ENCODE peak calls at places on chromosomes 4 and X, in eight cellular contexts. C is mammary epithelial cell, Y is GM23248, S is upper lobe of right lung, X is AG04450, A is pancreas, F is endodermal cell, P is A549. D is an unnamed sample.

GRCh38 chrX:29478336-29479069 is 736.9 kb upstream of the MAGEB2 start:
- DNase-seq in C (peak), A (no peak), P (peak), X (no peak), Y (peak), S (no peak), F (peak), D (no peak)

GRCh38 chr4:29082684-29083083 is 1637.5 kb upstream of the PCDH7 start:
- DNase-seq in A (no peak), C (no peak), P (no peak), S (no peak), F (no peak), X (no peak), Y (no peak), D (no peak)

GRCh38 chrX:137118536-137118935 is 84.7 kb upstream of the GPR101 start:
- DNase-seq in S (no peak), C (no peak), X (no peak), F (no peak), Y (no peak), A (no peak), P (no peak), D (no peak)

GRCh38 chr4:108850407-108850709 is 87.5 kb upstream of the ETNPPL start:
- DNase-seq in S (no peak), P (no peak), A (no peak), Y (peak), C (no peak), X (no peak), F (no peak), D (no peak)

GRCh38 chr4:132540797-132541196 is 608.3 kb upstream of the PCDH10 start:
- DNase-seq in P (no peak), Y (no peak), S (no peak), X (no peak), C (no peak), F (no peak), A (no peak), D (no peak)

GRCh38 chrX:150767045-150767395 is 73.8 kb downstream of the MTMR1 start:
- DNase-seq in X (no peak), S (no peak), F (peak), A (peak), P (no peak), C (no peak), Y (peak), D (no peak)

GRCh38 chr4:155593793-155594192 is 72.9 kb upstream of the GUCY1A1 start:
- DNase-seq in P (no peak), C (no peak), S (no peak), A (no peak), X (no peak), Y (no peak), F (peak), D (no peak)

GRCh38 chr4:138946306-138946705 is 69.3 kb upstream of the NOCT start:
- DNase-seq in F (no peak), C (no peak), P (no peak), X (no peak), S (no peak), A (no peak), Y (no peak), D (no peak)

GRCh38 chr4:54061067-54061466 is 3.3 kb downstream of the CHIC2 start:
- DNase-seq in Y (no peak), A (no peak), S (no peak), F (no peak), P (no peak), X (no peak), C (no peak), D (no peak)

GRCh38 chr4:161248880-161249279 is 914.9 kb downstream of the FSTL5 start:
- DNase-seq in A (no peak), S (no peak), C (no peak), F (no peak), X (no peak), Y (no peak), P (no peak), D (no peak)

GRCh38 chrX:104315555-104315954 is 60.8 kb upstream of the ESX1 start:
- DNase-seq in P (peak), Y (peak), X (no peak), A (no peak), S (no peak), F (no peak), C (peak), D (no peak)

GRCh38 chr4:147104768-147105167 is 159.1 kb upstream of the TTC29 start:
- DNase-seq in F (no peak), C (no peak), S (no peak), Y (no peak), P (no peak), X (no peak), A (no peak), D (no peak)

GRCh38 chrX:2536974-2537373 is 36.2 kb upstream of the DHRSX start:
- DNase-seq in Y (no peak), P (no peak), A (no peak), C (no peak), F (no peak), X (no peak), S (no peak), D (no peak)

GRCh38 chr4:89298788-89299152 is 8.8 kb downstream of the GPRIN3 start:
- DNase-seq in A (no peak), P (no peak), C (peak), F (no peak), S (no peak), Y (peak), X (no peak), D (no peak)

GRCh38 chrX:53013291-53013690 is 35.3 kb upstream of the GPR173 start:
- DNase-seq in F (no peak), Y (no peak), C (no peak), X (no peak), P (no peak), A (no peak), S (no peak), D (no peak)
- H3K27ac ChIP-seq in F (no peak), Y (no peak), C (no peak), X (no peak), P (no peak), A (no peak), S (no peak), D (no peak)

DNA sequence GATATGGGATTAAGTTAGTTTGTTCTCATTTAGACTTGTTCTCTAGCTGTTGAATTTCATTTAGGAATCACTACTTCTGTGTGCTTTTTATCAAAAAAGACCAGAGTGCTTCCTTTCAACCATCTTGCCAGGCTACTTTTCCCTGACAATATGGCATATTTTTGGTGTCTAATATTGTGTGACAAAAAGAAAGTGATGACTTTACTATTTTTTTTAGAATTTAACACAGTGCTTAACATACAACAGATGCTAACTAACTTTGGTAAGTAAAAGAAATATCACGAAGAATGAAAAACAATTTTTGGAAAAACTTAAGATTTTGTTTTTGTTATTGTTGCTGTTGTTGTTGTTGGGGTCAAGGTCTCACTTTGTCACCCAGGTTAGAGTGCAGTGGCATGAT is 462.2 kb upstream of the PABPC4L start:
- DNase-seq in P (no peak), A (no peak), C (no peak), X (no peak), F (no peak), Y (no peak), S (no peak), D (no peak)
- H3K4me3 ChIP-seq in P (no peak), A (no peak), C (no peak), X (no peak), F (no peak), Y (no peak), S (no peak), D (no peak)

GRCh38 chrX:13487731-13488505 is 81.5 kb upstream of the EGFL6 start:
- DNase-seq in Y (peak), P (peak), C (peak), F (peak), X (peak), S (no peak), A (no peak), D (no peak)
- H3K27ac ChIP-seq in Y (peak), P (peak), C (peak), F (peak), X (peak), S (peak), A (no peak), D (peak)

DNA sequence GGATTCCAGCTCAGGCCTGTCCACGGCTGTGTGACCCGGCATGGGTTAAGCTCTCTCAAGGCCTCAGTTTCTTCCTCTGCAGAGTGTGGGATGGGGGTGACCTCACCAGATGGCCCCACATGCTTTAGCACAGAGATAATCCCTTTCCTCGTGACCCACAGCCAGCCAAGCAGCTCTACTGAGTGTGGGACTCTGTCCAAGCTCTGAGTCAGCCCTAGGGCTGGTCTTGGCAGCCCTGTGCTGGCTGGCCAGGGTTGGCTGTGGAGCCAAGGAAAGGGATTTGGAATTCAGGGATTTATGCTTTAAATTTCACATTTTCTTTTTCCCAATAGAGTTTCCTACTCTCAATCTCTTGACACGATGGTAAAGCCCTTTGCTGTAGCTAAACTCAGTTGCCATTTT is 19.7 kb upstream of the SPON2 start:
- DNase-seq in P (peak), C (peak), A (peak), S (peak), Y (peak), F (no peak), X (peak), D (peak)
- H3K4me3 ChIP-seq in P (no peak), C (no peak), A (no peak), S (no peak), Y (peak), F (no peak), X (no peak), D (no peak)

GRCh38 chr4:55947912-55948725 is 626 bp upstream of the CEP135 start:
- DNase-seq in P (peak), F (no peak), S (no peak), A (no peak), C (peak), Y (peak), X (peak), D (no peak)
- H3K27ac ChIP-seq in P (peak), F (peak), S (peak), A (peak), C (peak), Y (peak), X (peak), D (peak)

DNA sequence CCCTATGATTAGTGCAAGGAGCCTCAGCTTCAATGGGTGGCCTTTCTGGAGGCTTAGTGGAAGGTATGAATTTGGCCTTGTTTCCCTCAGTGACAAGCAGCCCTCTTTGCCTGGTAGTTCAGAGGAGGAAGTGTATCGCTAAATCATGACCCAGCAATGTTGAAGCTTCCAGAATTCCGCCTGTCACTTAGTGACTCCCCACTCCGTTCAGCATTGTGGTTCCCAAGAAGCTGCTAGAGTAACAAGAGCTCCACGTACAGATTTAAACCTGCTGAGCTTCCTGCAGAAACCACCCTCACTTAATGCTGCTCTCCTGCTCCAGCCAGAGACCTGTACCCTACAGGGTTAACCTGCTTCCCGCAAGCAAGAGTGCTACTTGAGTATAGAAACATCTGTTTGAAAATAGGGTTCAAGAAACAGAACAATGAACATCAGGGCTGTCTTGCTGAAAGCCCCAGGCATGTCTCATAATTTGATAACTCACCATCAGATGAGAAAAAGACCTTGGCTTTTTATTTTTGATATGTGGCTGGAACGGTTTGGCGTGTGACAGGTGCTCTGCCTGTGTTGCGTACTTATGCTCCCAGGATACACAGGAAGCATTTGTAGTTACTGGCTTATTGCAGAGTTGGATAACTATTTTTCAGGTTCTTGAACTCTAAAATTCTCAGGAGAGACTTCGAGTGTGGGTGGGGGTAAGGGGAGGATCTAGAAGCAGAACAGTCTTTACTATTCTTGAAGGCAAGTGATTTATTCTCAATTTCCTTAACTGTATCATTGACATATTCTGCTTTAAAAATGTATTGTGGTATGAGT is 105.3 kb downstream of the UCHL1 start:
- DNase-seq in X (no peak), C (no peak), S (no peak), A (no peak), P (peak), Y (peak), F (no peak), D (no peak)
- H3K4me3 ChIP-seq in X (no peak), C (no peak), S (peak), A (peak), P (peak), Y (peak), F (peak), D (peak)

DNA sequence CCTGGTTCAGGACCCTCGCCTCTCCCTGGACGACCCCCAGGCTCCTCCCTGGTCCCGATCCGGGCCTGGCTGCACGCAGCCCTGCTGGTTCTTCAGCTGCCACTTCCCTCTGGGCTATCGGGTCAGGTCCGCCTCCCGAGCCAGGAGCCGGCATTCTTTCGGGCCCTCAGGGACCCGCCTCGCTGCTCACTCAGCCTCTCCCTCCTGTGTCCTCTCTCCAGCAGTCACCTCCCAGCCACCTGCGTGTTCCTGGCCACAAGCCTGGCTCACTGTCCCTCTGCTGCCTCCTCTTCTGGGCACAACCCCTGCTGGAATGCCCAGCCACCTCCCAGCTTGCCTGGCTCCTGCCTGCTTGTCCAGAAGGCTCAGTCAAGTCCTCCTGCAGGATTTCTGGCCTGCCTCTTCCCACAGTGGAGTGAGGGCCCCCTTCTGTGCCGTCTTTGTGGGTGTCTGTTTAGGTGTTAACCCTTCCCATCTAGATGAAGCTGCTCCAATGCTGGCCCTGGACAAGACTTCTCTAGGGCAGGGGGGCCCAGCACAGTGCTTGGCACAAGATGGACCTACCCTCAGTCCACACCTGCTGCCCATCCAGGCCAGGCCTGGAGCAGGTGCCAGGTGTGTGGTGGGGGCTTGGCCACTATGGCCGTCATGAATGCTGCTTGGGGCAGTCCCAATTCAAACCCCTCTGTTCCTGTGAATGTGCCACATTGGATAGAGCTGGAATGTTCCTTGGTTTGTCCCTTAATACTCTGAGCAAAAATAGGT is 2.2 kb downstream of the WFS1 start:
- DNase-seq in A (peak), S (peak), Y (no peak), X (no peak), F (no peak), P (no peak), C (no peak), D (no peak)
- H3K27ac ChIP-seq in A (no peak), S (peak), Y (no peak), X (peak), F (no peak), P (no peak), C (no peak), D (no peak)

GRCh38 chr4:137122876-137123275 is 409.4 kb downstream of the PCDH18 start:
- DNase-seq in C (no peak), P (no peak), A (no peak), X (no peak), S (no peak), F (no peak), Y (no peak), D (no peak)

GRCh38 chr4:137129471-137130244 is 402.6 kb downstream of the PCDH18 start:
- DNase-seq in S (no peak), X (peak), Y (peak), C (no peak), F (no peak), P (no peak), A (no peak), D (no peak)

GRCh38 chr4:137124278-137124932 is 407.9 kb downstream of the PCDH18 start:
- DNase-seq in F (no peak), X (peak), C (peak), Y (peak), A (no peak), S (no peak), P (peak), D (no peak)

DNA sequence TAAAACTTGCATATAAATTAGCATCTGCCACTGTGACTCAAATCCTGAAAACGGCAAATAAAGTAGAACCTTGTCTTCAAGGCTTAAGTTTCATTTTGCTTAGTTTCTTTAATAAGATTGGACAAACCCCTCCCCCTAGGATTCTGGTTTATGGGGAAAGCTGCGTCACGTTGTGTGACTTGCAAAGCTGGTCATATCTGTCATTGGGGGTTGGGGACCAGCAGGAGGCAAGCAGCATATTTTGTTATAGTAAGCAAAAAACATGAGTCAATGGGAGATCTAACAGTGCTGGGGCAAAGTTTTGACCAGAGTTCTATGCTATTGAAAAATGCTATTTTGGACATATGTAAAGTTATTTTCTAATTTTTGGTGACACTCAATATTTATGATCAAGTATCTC is 407.3 kb downstream of the PCDH18 start:
- DNase-seq in A (no peak), Y (peak), C (peak), X (no peak), P (peak), F (no peak), S (no peak), D (no peak)
- H3K4me3 ChIP-seq in A (no peak), Y (peak), C (peak), X (peak), P (peak), F (no peak), S (peak), D (no peak)

GRCh38 chrX:42530027-42530426 is 247.9 kb downstream of the PPP1R2C start:
- DNase-seq in F (peak), C (peak), S (no peak), X (no peak), Y (peak), P (no peak), A (no peak), D (no peak)
- H3K27ac ChIP-seq in F (no peak), C (no peak), S (no peak), X (no peak), Y (no peak), P (no peak), A (no peak), D (no peak)

D was measured in RWPE2.